ENCODE peak calls at places on chromosomes 7 and 10, in five cellular contexts. Z is A549, A is SK-N-SH, V is IMR-90, W is K562. J is an unnamed sample.

GRCh38 chr10:52488606-52489485 is 174.8 kb downstream of the DKK1 start:
- DNase-seq in V (peak), Z (peak), W (no peak), A (peak), J (no peak)

GRCh38 chr10:22570733-22571430 is 143.5 kb downstream of the PIP4K2A start:
- DNase-seq in Z (no peak), V (no peak), W (no peak), A (no peak), J (no peak)

GRCh38 chr10:89481662-89482061 is 53.7 kb downstream of the SLC16A12 start:
- DNase-seq in Z (peak), W (no peak), A (no peak), V (peak), J (no peak)

GRCh38 chr7:149871576-149871975 is 2.2 kb upstream of the ATP6V0E2 start:
- DNase-seq in Z (no peak), V (no peak), A (no peak), W (no peak), J (no peak)

GRCh38 chr10:129959544-129960492 is 4.3 kb downstream of the EBF3 start:
- DNase-seq in A (no peak), V (no peak), Z (no peak), W (no peak), J (no peak)

GRCh38 chr7:133934974-133935330 is 192.2 kb upstream of the LRGUK start:
- DNase-seq in A (no peak), V (no peak), Z (no peak), W (no peak), J (no peak)

GRCh38 chr7:129784783-129785456 is 167.8 kb downstream of the UBE2H start:
- DNase-seq in W (peak), V (no peak), A (peak), Z (no peak), J (peak)

GRCh38 chr10:32036922-32037321 is 19.3 kb downstream of the KIF5B start:
- DNase-seq in Z (no peak), W (no peak), A (no peak), V (no peak), J (no peak)

GRCh38 chr7:92586403-92586802 is 3.8 kb downstream of the FAM133B start:
- DNase-seq in A (no peak), V (peak), W (no peak), Z (no peak), J (no peak)

GRCh38 chr7:136890379-136890778 is 21.9 kb downstream of the CHRM2 start:
- DNase-seq in V (peak), Z (no peak), W (no peak), A (no peak), J (no peak)

GRCh38 chr10:49595713-49596492 is 14.2 kb upstream of the SLC18A3 start:
- DNase-seq in W (no peak), V (peak), Z (no peak), A (no peak), J (no peak)

GRCh38 chr10:483266-483665 is 206.2 kb downstream of the DIP2C start:
- DNase-seq in W (no peak), V (no peak), A (no peak), Z (no peak), J (no peak)

GRCh38 chr7:47600199-47601118 is 18.5 kb upstream of the TNS3 start:
- DNase-seq in W (no peak), V (peak), A (no peak), Z (peak), J (no peak)

GRCh38 chr7:42831051-42831952 is 80.6 kb downstream of the C7orf25 start:
- DNase-seq in V (peak), Z (peak), W (no peak), A (no peak), J (no peak)
- TF ChIP-seq RCOR1 in V (no peak), Z (no peak), W (no peak), A (no peak), J (no peak)

DNA sequence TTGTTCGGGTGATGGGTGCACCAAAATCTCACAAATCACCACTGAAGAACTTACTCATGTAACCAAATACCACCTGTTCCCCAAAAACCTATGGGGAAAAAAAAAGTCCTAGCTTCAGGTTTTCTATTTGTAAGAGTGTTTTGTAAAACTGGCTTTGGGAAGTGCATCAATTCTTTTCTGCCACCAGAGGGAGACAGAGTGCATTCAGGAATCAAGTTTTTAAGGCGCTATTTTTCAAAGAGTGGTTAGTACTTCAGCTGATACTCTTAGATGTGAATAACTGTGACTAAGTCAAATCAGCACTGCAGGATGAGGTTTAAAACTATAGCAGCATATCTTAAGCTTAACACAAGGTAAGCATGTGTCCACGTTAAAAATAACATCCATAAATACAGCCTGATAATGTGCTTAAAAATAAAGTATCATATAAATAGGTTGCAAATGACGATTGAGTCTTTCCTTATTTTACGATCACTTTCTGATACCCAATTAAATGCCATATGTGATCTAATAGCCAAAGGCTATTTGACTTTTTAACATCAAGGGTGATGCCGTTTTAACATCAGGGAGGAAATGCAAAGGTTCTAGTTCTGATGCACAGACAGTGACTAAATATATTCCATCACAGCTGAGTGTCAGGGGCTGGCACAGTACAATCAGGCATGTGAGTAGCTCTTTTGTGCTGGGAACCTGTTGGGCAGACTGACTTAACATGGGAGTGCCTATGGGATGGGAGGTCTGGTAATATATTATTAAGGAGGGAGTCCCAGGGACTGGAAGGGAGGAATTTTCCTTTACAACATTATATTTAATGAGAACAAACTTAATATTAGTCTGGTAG is 10.6 kb upstream of the LYZL2 start:
- DNase-seq in W (peak), A (peak), V (peak), Z (peak), J (no peak)
- TF ChIP-seq RFX5 in W (no peak), A (no peak), V (no peak), Z (no peak), J (no peak)

GRCh38 chr10:132397671-132398565 is 918 bp downstream of the PWWP2B start:
- DNase-seq in W (no peak), V (peak), A (peak), Z (peak), J (no peak)

GRCh38 chr10:132396495-132397035 is 435 bp upstream of the PWWP2B start:
- DNase-seq in A (peak), Z (peak), V (peak), W (peak), J (no peak)

GRCh38 chr10:132395704-132396494 is 1.1 kb upstream of the PWWP2B start:
- DNase-seq in V (no peak), W (peak), Z (peak), A (peak), J (no peak)

GRCh38 chr10:132398566-132398991 is 1.6 kb downstream of the PWWP2B start:
- DNase-seq in V (no peak), W (no peak), A (no peak), Z (no peak), J (no peak)

GRCh38 chr10:132397036-132397541 is at the start of gene PWWP2B:
- DNase-seq in Z (no peak), V (peak), W (peak), A (peak), J (no peak)
- TF ChIP-seq RCOR1 in Z (no peak), V (no peak), W (no peak), A (no peak), J (no peak)

GRCh38 chr7:12016439-12016838 is 184.4 kb upstream of the THSD7A start:
- DNase-seq in Z (no peak), V (no peak), A (no peak), W (no peak), J (no peak)

GRCh38 chr7:12013983-12014382 is 182.0 kb upstream of the THSD7A start:
- DNase-seq in W (no peak), V (no peak), Z (no peak), A (no peak), J (no peak)

DNA sequence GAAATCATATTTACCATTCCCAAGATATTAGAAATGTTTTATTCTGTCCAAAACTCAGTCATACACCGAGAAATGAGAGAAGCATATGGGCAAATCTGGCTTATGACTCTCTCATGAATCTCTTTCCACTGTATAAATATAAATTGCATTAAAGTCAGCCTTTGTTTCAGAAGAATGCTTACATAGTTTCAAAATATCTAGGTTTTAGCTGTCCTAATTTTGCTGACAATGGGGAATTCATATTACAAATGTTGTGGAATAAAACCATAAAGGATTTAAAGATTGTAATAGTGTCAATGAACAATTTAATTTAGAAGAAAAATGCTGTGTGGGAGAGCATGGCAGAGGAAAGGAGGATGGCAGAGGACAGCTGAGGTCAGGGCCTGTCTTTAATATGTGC is 185.0 kb upstream of the THSD7A start:
- DNase-seq in A (no peak), Z (no peak), V (no peak), W (no peak), J (no peak)
- TF ChIP-seq RFX5 in A (no peak), Z (no peak), V (no peak), W (no peak), J (no peak)

GRCh38 chr10:78650122-78650521 is 418.6 kb upstream of the ZMIZ1 start:
- DNase-seq in Z (no peak), A (no peak), V (peak), W (no peak), J (no peak)
- TF ChIP-seq RCOR1 in Z (no peak), A (no peak), V (no peak), W (no peak), J (no peak)

GRCh38 chr10:131585761-131586160 is 274.2 kb upstream of the TCERG1L start:
- DNase-seq in Z (no peak), V (no peak), W (no peak), A (no peak), J (no peak)

GRCh38 chr10:131584286-131584685 is 272.8 kb upstream of the TCERG1L start:
- DNase-seq in Z (no peak), A (no peak), V (no peak), W (no peak), J (no peak)

GRCh38 chr10:131587976-131588680 is 276.6 kb upstream of the TCERG1L start:
- DNase-seq in A (no peak), Z (no peak), V (no peak), W (no peak), J (no peak)

GRCh38 chr10:131588704-131589220 is 277.2 kb upstream of the TCERG1L start:
- DNase-seq in W (no peak), A (no peak), Z (no peak), V (no peak), J (no peak)

GRCh38 chr10:131586958-131587357 is 275.4 kb upstream of the TCERG1L start:
- DNase-seq in V (no peak), W (no peak), A (no peak), Z (no peak), J (no peak)
- TF ChIP-seq RFX5 in V (no peak), W (no peak), A (no peak), Z (no peak), J (no peak)

GRCh38 chr10:132193907-132194552 is 7.3 kb downstream of the DPYSL4 start:
- DNase-seq in A (no peak), W (peak), Z (no peak), V (no peak), J (no peak)
- TF ChIP-seq RCOR1 in A (no peak), W (no peak), Z (no peak), V (no peak), J (no peak)

DNA sequence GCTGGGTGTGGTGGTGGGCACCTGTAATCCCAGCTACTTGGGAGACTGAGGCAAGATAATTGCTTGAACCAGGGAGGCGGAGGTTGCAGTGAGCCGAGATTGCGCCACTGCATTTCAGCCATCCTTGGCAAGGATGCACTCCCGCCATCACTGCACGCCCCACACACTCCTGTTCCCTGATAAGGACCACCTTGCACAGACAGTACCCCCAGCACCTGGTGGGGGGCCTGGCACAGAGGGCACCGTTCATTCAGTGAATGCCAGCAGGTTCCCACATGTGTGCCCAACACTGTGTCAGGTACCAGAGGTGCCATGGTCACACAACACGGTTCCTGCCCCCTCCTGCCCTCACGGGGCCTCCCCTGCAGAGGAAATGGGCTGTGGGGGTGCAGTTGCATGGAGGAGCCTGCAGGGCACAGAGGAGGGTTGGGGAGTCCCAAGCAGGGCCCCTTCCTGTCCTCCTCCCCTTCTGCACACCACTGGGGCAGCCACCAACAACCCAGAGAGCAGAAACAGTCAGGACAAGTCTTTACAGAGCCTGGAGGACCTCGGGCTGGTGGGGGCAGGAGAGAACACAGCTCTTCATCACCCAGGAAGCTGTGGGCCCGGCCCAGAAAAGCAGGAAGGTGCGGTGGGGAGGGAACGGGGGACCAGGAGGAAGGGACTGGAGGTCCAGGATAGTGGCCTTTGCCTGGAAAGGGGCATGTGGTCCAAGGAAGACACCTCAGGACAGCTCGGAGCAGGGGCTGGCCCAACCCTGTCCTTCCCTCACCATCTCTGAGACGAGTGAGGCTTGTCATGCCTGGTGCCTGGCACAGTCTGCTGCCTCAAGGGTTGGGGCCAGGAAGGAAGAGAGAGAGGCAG is 7.1 kb downstream of the CRYGN start:
- DNase-seq in Z (no peak), V (no peak), W (no peak), A (peak), J (peak)
- TF ChIP-seq RFX5 in Z (no peak), V (no peak), W (no peak), A (no peak), J (no peak)